ENCODE peak calls at places on chromosomes 1 and 21, in ten cellular contexts. C, B, Z, G, U, A, O, R, I and M are unnamed samples.

GRCh38 chr1:83102630-83103071 is 896.3 kb downstream of the TTLL7 start:
- DNase-seq in C (peak), B (no peak), Z (no peak), G (peak), U (no peak), A (peak), O (no peak), R (no peak), I (no peak), M (no peak)

GRCh38 chr1:102919659-102920058 is 188.7 kb downstream of the COL11A1 start:
- DNase-seq in C (no peak), B (no peak), Z (no peak), G (no peak), U (no peak), A (no peak), O (no peak), R (no peak), I (no peak), M (no peak)

GRCh38 chr1:205141236-205142104 is 19.7 kb upstream of the RBBP5 start:
- DNase-seq in C (peak), B (peak), Z (peak), G (peak), U (peak), A (peak), O (peak), R (peak), I (peak), M (peak)

GRCh38 chr1:2807678-2808385 is 6.3 kb upstream of the TTC34 start:
- DNase-seq in C (no peak), B (no peak), Z (no peak), G (no peak), U (no peak), A (no peak), O (peak), R (no peak), I (no peak), M (no peak)

GRCh38 chr1:234702342-234703000 is 92.5 kb upstream of the IRF2BP2 start:
- DNase-seq in C (no peak), B (no peak), Z (no peak), G (no peak), U (no peak), A (no peak), O (no peak), R (no peak), I (peak), M (no peak)

GRCh38 chr1:167387251-167387910 is 130.9 kb downstream of the CD247 start:
- DNase-seq in C (no peak), B (no peak), Z (no peak), G (no peak), U (no peak), A (no peak), O (no peak), R (no peak), I (no peak), M (no peak)

GRCh38 chr21:46598563-46599250 is 6.2 kb downstream of the S100B start:
- DNase-seq in C (no peak), B (no peak), Z (no peak), G (no peak), U (no peak), A (no peak), O (no peak), R (no peak), I (no peak), M (no peak)

GRCh38 chr1:37478451-37478871 is 4.1 kb downstream of the ZC3H12A start:
- DNase-seq in C (no peak), B (no peak), Z (no peak), G (peak), U (no peak), A (no peak), O (no peak), R (peak), I (no peak), M (no peak)

GRCh38 chr1:82386365-82387069 is 585.8 kb downstream of the ADGRL2 start:
- DNase-seq in C (no peak), B (no peak), Z (no peak), G (no peak), U (peak), A (no peak), O (no peak), R (no peak), I (no peak), M (no peak)

GRCh38 chr1:223259462-223259861 is 104.5 kb downstream of the SUSD4 start:
- DNase-seq in C (no peak), B (no peak), Z (no peak), G (no peak), U (no peak), A (no peak), O (no peak), R (no peak), I (no peak), M (no peak)

GRCh38 chr1:76511226-76511625 is 356.1 kb upstream of the ST6GALNAC5 start:
- DNase-seq in C (no peak), B (no peak), Z (no peak), G (no peak), U (no peak), A (peak), O (no peak), R (no peak), I (no peak), M (no peak)

GRCh38 chr1:165828103-165828558 is 717 bp downstream of the UCK2 start:
- DNase-seq in C (peak), B (peak), Z (peak), G (peak), U (peak), A (peak), O (peak), R (peak), I (peak), M (peak)

GRCh38 chr21:44709426-44710293 is 1.7 kb downstream of the TSPEAR start:
- DNase-seq in C (no peak), B (no peak), Z (no peak), G (no peak), U (peak), A (peak), O (no peak), R (no peak), I (no peak), M (no peak)

GRCh38 chr1:229207916-229208315 is 63.0 kb upstream of the RAB4A start:
- DNase-seq in C (no peak), B (no peak), Z (no peak), G (no peak), U (no peak), A (no peak), O (no peak), R (no peak), I (no peak), M (no peak)

GRCh38 chr1:2358651-2359640 is 32.4 kb downstream of the MORN1 start:
- DNase-seq in C (no peak), B (no peak), Z (no peak), G (no peak), U (no peak), A (no peak), O (no peak), R (no peak), I (peak), M (no peak)

GRCh38 chr21:29257701-29258100 is 41.0 kb upstream of the BACH1 start:
- DNase-seq in C (no peak), B (no peak), Z (no peak), G (no peak), U (no peak), A (no peak), O (no peak), R (no peak), I (no peak), M (no peak)

GRCh38 chr1:179938752-179939151 is 15.9 kb upstream of the CEP350 start:
- DNase-seq in C (no peak), B (no peak), Z (no peak), G (no peak), U (no peak), A (no peak), O (no peak), R (no peak), I (no peak), M (no peak)

GRCh38 chr1:152946248-152946647 is 758 bp upstream of the SPRR5 start:
- DNase-seq in C (no peak), B (no peak), Z (no peak), G (no peak), U (no peak), A (no peak), O (no peak), R (no peak), I (no peak), M (no peak)

GRCh38 chr1:151343587-151343986 is 3.5 kb downstream of the RFX5 start:
- DNase-seq in C (no peak), B (no peak), Z (no peak), G (no peak), U (no peak), A (no peak), O (no peak), R (no peak), I (no peak), M (no peak)

GRCh38 chr1:94926365-94926914 is 470 bp downstream of the CNN3 start:
- DNase-seq in C (peak), B (no peak), Z (no peak), G (peak), U (peak), A (peak), O (peak), R (peak), I (peak), M (peak)

GRCh38 chr1:5917281-5917590 is 75.0 kb downstream of the NPHP4 start:
- DNase-seq in C (no peak), B (no peak), Z (no peak), G (no peak), U (no peak), A (no peak), O (no peak), R (no peak), I (no peak), M (no peak)

GRCh38 chr21:35136106-35136505 is 87.0 kb upstream of the RUNX1 start:
- DNase-seq in C (no peak), B (no peak), Z (no peak), G (no peak), U (no peak), A (no peak), O (no peak), R (no peak), I (no peak), M (no peak)

GRCh38 chr1:67683736-67684525 is 1.1 kb upstream of the GADD45A start:
- DNase-seq in C (no peak), B (no peak), Z (no peak), G (no peak), U (peak), A (no peak), O (peak), R (no peak), I (no peak), M (no peak)

GRCh38 chr1:174206148-174206826 is 47.0 kb downstream of the RABGAP1L start:
- DNase-seq in C (no peak), B (no peak), Z (peak), G (no peak), U (no peak), A (no peak), O (no peak), R (no peak), I (no peak), M (no peak)

GRCh38 chr1:62784509-62785365 is 805 bp downstream of the ATG4C start:
- DNase-seq in C (no peak), B (no peak), Z (no peak), G (no peak), U (peak), A (no peak), O (no peak), R (no peak), I (no peak), M (no peak)

GRCh38 chr1:161404051-161404597 is 36.4 kb upstream of the CFAP126 start:
- DNase-seq in C (no peak), B (no peak), Z (no peak), G (no peak), U (no peak), A (no peak), O (no peak), R (no peak), I (no peak), M (no peak)